ENCODE peak calls at places on chromosome 16, in five cellular contexts. S, Y, M, B and G are unnamed samples. For H3K4me1, the result is how much of the 10 kb centered on the place peaks cover.

GRCh38 chr16:4537376-4538066 is 1.1 kb downstream of the CDIP1 start:
- DNase-seq in S (no peak), Y (no peak), M (no peak), B (peak), G (peak)

GRCh38 chr16:8850279-8850885 is 18.4 kb downstream of the CARHSP1 start:
- DNase-seq in S (peak), Y (peak), M (peak), B (peak), G (peak)

GRCh38 chr16:78045865-78046581 is 23.7 kb downstream of the CLEC3A start:
- DNase-seq in S (peak), Y (peak), M (peak), B (peak), G (peak)

GRCh38 chr16:66419527-66419926 is 7.6 kb upstream of the BEAN1 start:
- DNase-seq in S (no peak), Y (no peak), M (no peak), B (no peak), G (no peak)

GRCh38 chr16:19709381-19710136 is 8.5 kb downstream of the KNOP1 start:
- DNase-seq in S (no peak), Y (no peak), M (no peak), B (peak), G (no peak)

GRCh38 chr16:57675752-57676623 is 7.9 kb downstream of the ADGRG3 start:
- DNase-seq in S (no peak), Y (no peak), M (no peak), B (no peak), G (no peak)

GRCh38 chr16:72921106-72921505 is 126.8 kb downstream of the ZFHX3 start:
- DNase-seq in S (peak), Y (no peak), M (no peak), B (no peak), G (no peak)

GRCh38 chr16:83717814-83718213 is 90.0 kb upstream of the HSBP1 start:
- DNase-seq in S (peak), Y (peak), M (no peak), B (no peak), G (no peak)

GRCh38 chr16:28879261-28879840 is 1.1 kb downstream of the ATP2A1 start:
- DNase-seq in S (no peak), Y (no peak), M (no peak), B (no peak), G (no peak)

DNA sequence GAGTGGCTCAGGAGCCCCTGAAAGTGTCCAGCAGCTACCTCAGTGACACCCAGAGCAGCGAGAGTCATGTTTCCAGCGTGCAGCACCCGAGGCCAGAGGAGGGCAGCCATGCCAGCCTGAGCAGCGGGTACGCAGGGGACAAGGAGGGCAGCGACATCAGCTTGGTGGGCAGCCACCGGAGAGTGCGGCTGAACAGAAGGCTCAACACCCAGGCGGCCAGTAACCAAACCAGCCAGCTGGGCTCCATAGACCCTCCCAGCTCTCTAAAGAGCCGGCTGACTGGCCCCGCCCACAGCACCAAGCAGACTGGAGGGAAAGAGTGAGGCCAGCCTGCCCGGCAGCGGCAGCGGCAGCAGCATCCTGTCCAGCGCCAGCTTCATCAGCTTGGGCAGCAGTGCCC is 411 bp downstream of the C16orf82 start:
- DNase-seq in S (no peak), Y (no peak), M (no peak), B (no peak), G (no peak)
- H3K4me1 ChIP-seq in S (under half), Y (under half), M (under half), B (under half), G (under half)

GRCh38 chr16:1990336-1991134 is 765 bp downstream of the SYNGR3 start:
- DNase-seq in S (no peak), Y (peak), M (no peak), B (peak), G (no peak)

GRCh38 chr16:1991588-1992474 is 2.1 kb downstream of the SYNGR3 start:
- DNase-seq in S (peak), Y (peak), M (peak), B (peak), G (peak)

GRCh38 chr16:1991135-1991551 is 1.4 kb downstream of the SYNGR3 start:
- DNase-seq in S (no peak), Y (no peak), M (no peak), B (peak), G (no peak)

GRCh38 chr16:1989209-1989825 is 453 bp upstream of the SYNGR3 start:
- DNase-seq in S (no peak), Y (no peak), M (no peak), B (peak), G (no peak)

GRCh38 chr16:1989826-1990335 is at the start of gene SYNGR3:
- DNase-seq in S (no peak), Y (peak), M (no peak), B (peak), G (no peak)
- H3K4me1 ChIP-seq in S (under half), Y (under half), M (under half), B (under half), G (under half)

GRCh38 chr16:69329369-69330285 is 761 bp downstream of the PDF start:
- DNase-seq in S (no peak), Y (no peak), M (no peak), B (peak), G (peak)
- H3K4me1 ChIP-seq in S (under half), Y (under half), M (under half), B (under half), G (under half)

GRCh38 chr16:11672206-11673090 is 4.2 kb downstream of the SNN start:
- DNase-seq in S (no peak), Y (no peak), M (no peak), B (no peak), G (no peak)
- H3K4me1 ChIP-seq in S (under half), Y (under half), M (under half), B (under half), G (under half)

DNA sequence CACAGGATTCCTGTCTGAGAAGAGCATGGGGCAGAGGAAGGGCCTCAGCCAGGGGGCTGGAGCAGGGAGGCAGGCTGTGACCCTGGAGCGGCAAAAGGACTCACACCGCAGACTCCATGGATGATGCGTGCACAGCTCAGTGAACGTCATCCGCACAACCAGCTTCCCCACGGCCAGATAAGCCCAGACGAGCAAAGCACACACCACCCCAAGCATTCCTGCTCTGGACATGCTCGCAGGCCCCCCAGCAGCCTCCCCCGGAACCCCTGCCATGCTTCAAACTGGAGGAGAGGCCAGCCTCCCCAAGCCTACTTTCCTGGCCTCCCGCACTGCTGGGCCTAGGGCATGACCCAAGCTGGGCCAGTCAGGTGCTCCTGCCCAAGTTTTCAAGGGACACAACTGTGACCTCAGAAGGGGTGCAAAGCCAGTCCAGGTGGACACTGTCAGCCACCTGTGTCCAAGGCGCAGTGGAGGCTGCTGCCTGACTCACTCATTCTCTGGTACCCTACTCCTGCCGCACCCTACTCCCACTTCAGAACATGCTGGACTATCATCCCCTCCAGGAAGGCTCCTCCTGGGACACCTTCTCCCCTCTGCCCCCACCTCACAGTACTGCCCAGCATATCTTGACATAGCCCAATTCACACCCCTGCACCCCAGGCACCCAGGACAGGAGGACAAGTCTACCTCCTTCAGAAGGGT is 4.8 kb downstream of the BCAR1 start:
- DNase-seq in S (peak), Y (no peak), M (no peak), B (peak), G (no peak)
- H3K4me1 ChIP-seq in S (half or more), Y (half or more), M (half or more), B (half or more), G (under half)

GRCh38 chr16:47052666-47053640 is 79.5 kb upstream of the DNAJA2 start:
- DNase-seq in S (no peak), Y (no peak), M (no peak), B (no peak), G (no peak)
- H3K4me1 ChIP-seq in S (under half), Y (under half), M (under half), B (under half), G (under half)

DNA sequence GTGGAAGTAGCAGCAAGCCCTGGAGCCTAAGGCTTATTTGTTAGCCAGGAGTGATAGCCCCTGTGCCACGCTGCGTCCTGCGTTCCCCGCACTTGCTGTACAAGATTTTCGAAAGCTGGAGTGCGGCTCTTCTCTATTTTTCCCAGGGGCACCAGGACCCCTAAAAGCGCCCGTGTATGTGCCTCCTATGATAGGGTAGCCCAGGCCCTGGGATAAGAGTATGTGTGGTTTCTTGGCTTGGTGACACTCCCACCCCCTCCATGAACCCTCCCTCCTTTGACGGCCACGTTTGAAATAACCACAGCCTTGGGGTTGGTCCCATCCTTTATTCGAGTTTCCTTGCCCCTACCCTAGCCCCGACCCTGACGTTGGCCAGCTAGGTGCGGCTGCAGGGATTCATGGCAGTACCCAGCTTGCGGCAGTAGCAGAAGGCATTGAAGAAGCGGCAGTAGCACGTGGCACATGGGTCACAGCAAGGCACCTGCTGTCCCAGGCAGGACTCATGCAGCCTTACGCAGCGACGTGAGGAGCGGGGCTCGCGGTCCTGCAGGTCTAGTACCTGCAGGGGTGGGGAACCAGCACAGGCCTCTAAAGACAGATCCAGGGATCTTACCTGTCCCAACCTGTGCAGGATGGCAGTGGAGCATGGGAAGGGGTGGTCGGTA is 955 bp downstream of the AGRP start:
- DNase-seq in S (no peak), Y (no peak), M (no peak), B (no peak), G (no peak)
- H3K4me1 ChIP-seq in S (under half), Y (under half), M (under half), B (under half), G (under half)

DNA sequence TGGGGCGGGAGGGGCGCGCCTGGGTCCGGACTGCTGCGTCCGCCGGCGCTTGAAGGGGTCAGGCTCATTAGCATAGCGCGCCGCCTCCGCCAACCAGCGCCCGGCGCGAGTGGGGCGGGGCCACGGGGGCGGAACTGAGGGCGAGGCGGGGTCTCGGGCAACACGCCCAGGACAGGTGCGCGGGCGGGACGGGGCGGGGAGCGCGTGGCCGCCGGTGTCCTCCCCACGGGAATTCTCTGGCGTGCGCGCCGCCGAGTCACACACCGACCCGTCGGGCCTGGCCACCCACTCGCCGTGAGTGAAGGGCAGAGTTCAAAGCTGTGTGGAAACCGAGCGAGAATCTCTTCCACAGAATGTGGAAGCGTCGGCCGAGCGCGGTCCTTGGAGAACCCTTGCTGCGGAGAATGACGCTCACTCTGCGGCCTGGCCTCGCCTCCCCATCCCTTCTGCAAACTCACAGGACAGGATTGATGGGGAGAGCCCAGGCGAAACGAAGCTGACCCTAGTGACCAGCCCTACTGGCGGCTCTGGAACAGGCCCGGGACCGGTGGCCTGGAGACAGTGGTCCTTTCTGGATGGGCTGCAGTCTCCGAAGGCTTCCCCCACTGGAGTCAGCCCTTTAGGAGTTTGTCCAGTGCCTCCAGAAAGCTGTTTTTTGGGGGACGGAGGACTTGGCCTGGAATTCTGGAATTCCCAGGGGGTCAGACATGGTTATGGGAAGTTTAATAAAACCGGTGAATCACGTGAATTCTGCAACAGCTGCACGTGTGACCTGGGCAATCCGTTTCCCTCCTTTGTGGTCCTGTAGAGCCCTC is at the start of gene SNAI3:
- DNase-seq in S (no peak), Y (peak), M (peak), B (peak), G (peak)
- H3K4me1 ChIP-seq in S (under half), Y (under half), M (under half), B (under half), G (under half)